ENCODE peak calls at places on chromosomes 1 and 21, in six cellular contexts. S, N, T, X, M and Y are unnamed samples. For H3K27me3, the result is how much of the 10 kb centered on the place peaks cover.

GRCh38 chr1:57088689-57089088 is 122.9 kb upstream of the C8B start:
- DNase-seq in M (no peak), S (no peak), T (no peak), N (no peak), X (no peak), Y (peak)

GRCh38 chr1:168216171-168216570 is 9.6 kb upstream of the SFT2D2 start:
- DNase-seq in M (no peak), T (no peak), S (no peak), N (no peak), X (no peak), Y (no peak)

GRCh38 chr1:74197657-74198552 is at the start of the genes FPGT and LRRIQ3:
- DNase-seq in M (peak), X (peak), T (peak), S (peak), N (peak), Y (peak)

GRCh38 chr1:84145051-84145450 is 980 bp downstream of the PRKACB start:
- DNase-seq in T (peak), X (no peak), S (no peak), N (no peak), M (no peak), Y (no peak)

GRCh38 chr1:213947200-213947775 is 40.5 kb upstream of the PROX1 start:
- DNase-seq in M (no peak), S (peak), T (no peak), N (no peak), X (no peak), Y (no peak)

GRCh38 chr1:29689372-29690030 is 453.2 kb downstream of the PTPRU start:
- DNase-seq in N (no peak), T (no peak), S (no peak), M (no peak), X (no peak), Y (no peak)

GRCh38 chr21:32083175-32083574 is 195.7 kb downstream of the MIS18A start:
- DNase-seq in M (no peak), X (no peak), N (no peak), T (no peak), S (no peak), Y (no peak)

GRCh38 chr1:29803486-29803885 is 567.2 kb downstream of the PTPRU start:
- DNase-seq in T (no peak), S (no peak), M (no peak), X (no peak), N (no peak), Y (no peak)

GRCh38 chr1:150567717-150568561 is 11.5 kb downstream of the MCL1 start:
- DNase-seq in S (peak), T (peak), M (no peak), X (peak), N (peak), Y (peak)

GRCh38 chr1:55359611-55360010 is 144.4 kb upstream of the USP24 start:
- DNase-seq in T (no peak), X (no peak), N (no peak), S (no peak), M (no peak), Y (no peak)

GRCh38 chr1:211479624-211480023 is 12.3 kb downstream of the RD3 start:
- DNase-seq in S (no peak), N (no peak), M (no peak), X (no peak), T (no peak), Y (no peak)
- H3K27me3 ChIP-seq in S (under half), N (under half), M (under half), X (under half), T (under half), Y (under half)

GRCh38 chr1:19435181-19435580 is 50.2 kb downstream of the CAPZB start:
- DNase-seq in T (no peak), X (no peak), S (no peak), M (no peak), N (no peak), Y (peak)

GRCh38 chr1:19437911-19438310 is 47.4 kb downstream of the CAPZB start:
- DNase-seq in M (peak), T (peak), N (no peak), X (peak), S (no peak), Y (peak)

GRCh38 chr1:19436716-19437476 is 48.4 kb downstream of the CAPZB start:
- DNase-seq in M (peak), N (no peak), S (peak), X (peak), T (peak), Y (peak)

GRCh38 chr1:19433610-19433999 is 51.7 kb downstream of the CAPZB start:
- DNase-seq in M (no peak), X (no peak), N (no peak), T (no peak), S (no peak), Y (no peak)

GRCh38 chr1:19435851-19436465 is 49.4 kb downstream of the CAPZB start:
- DNase-seq in S (no peak), X (no peak), M (no peak), N (no peak), T (no peak), Y (no peak)
- H3K4me3 ChIP-seq in S (no peak), X (no peak), M (no peak), N (no peak), T (no peak), Y (no peak)

GRCh38 chr1:22689505-22689904 is 21.1 kb upstream of the EPHB2 start:
- DNase-seq in S (no peak), N (no peak), M (no peak), X (no peak), T (no peak), Y (peak)
- H3K27me3 ChIP-seq in S (under half), N (under half), M (under half), X (under half), T (under half), Y (under half)

GRCh38 chr1:109112056-109112651 is 1.8 kb upstream of the ELAPOR1 start:
- DNase-seq in N (no peak), X (no peak), M (no peak), T (no peak), S (no peak), Y (no peak)

GRCh38 chr1:109112652-109113285 is 1.1 kb upstream of the ELAPOR1 start:
- DNase-seq in M (peak), X (peak), S (peak), T (peak), N (peak), Y (peak)

GRCh38 chr1:109113787-109114568 is at the start of gene ELAPOR1:
- DNase-seq in T (peak), S (peak), X (peak), M (peak), N (peak), Y (peak)

GRCh38 chr1:109116286-109116685 is 2.4 kb downstream of the ELAPOR1 start:
- DNase-seq in X (no peak), N (no peak), T (no peak), S (no peak), M (no peak), Y (no peak)

DNA sequence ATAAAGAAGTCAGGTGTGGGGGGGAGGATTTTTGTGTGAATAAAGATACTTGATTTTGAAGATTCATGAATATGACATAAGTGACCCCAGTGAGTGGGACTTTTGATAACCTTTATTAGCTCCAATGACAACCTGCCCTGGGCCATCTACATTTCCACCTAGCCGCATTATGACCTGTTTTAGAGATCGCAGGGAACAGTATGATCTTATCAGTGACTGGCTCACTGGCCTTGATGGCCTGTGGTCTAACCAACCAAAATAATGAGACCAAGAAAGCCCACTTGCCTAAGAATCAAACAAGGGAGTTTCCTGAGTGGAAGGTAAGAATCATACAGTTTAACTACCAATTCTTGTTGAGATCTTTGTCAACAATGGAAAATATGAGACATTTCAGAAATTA is 1.8 kb downstream of the ELAPOR1 start:
- DNase-seq in N (no peak), T (no peak), X (no peak), M (no peak), S (no peak), Y (no peak)
- H3K4me3 ChIP-seq in N (no peak), T (peak), X (no peak), M (no peak), S (peak), Y (no peak)

DNA sequence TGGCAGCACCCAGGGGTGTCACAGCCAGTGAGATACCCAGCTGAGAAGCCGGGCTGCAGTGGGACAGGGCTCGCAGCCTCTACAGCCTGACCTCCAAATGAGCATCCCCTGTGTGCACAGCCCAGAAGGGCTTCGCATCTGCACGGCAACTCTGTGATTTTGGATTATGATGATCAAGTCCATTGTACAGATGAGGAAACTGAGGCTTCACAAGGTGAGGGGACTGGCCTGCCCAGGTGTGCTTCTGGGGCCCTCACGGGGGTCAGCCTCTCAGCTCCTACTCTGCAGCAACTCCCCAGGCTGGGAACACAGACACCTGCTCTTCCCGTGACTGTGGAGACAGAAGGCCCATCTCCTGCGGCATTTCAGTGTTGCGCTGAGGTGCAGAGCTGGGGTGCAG is 8.8 kb upstream of the HES5 start:
- DNase-seq in X (no peak), S (no peak), N (no peak), M (no peak), T (no peak), Y (no peak)
- H3K27me3 ChIP-seq in X (under half), S (under half), N (under half), M (under half), T (under half), Y (half or more)

DNA sequence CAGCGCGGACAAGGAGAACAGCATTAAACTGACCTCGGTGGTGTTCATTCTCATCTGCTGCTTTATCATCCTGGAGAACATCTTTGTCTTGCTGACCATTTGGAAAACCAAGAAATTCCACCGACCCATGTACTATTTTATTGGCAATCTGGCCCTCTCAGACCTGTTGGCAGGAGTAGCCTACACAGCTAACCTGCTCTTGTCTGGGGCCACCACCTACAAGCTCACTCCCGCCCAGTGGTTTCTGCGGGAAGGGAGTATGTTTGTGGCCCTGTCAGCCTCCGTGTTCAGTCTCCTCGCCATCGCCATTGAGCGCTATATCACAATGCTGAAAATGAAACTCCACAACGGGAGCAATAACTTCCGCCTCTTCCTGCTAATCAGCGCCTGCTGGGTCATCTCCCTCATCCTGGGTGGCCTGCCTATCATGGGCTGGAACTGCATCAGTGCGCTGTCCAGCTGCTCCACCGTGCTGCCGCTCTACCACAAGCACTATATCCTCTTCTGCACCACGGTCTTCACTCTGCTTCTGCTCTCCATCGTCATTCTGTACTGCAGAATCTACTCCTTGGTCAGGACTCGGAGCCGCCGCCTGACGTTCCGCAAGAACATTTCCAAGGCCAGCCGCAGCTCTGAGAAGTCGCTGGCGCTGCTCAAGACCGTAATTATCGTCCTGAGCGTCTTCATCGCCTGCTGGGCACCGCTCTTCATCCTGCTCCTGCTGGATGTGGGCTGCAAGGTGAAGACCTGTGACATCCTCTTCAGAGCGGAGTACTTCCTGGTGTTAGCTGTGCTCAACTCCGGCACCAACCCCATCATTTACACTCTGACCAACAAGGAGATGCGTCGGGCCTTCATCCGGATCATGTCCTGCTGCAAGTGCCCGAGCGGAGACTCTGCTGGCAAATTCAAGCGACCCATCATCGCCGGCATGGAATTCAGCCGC is 2.5 kb downstream of the S1PR1 start:
- DNase-seq in T (no peak), M (no peak), S (no peak), X (no peak), N (no peak), Y (no peak)
- H3K4me3 ChIP-seq in T (peak), M (peak), S (peak), X (no peak), N (no peak), Y (no peak)